ENCODE peak calls at places on chromosomes 16 and 17, in six cellular contexts. O is skeletal muscle cell; T is stimulated activated CD4-positive, alpha-beta T cell treated with anti-CD3 and anti-CD28 coated beads, Interleukin-4, amount 100 ng/mL, for 4 hours; K is HS-5; E is nephron progenitor cell; F is nucleus accumbens. P is an unnamed sample.

GRCh38 chr17:45430738-45431530 is 1.7 kb downstream of the ARHGAP27 start:
- DNase-seq in O (no peak), T (peak), K (no peak), E (no peak), F (no peak), P (no peak)

GRCh38 chr17:50283246-50283645 is 9.0 kb downstream of the TMEM92 start:
- DNase-seq in O (no peak), T (no peak), K (no peak), E (no peak), F (no peak), P (no peak)

GRCh38 chr17:752620-753219 is 656 bp upstream of the GEMIN4 start:
- DNase-seq in O (no peak), T (peak), K (no peak), E (no peak), F (peak), P (no peak)

GRCh38 chr16:75246504-75247205 is 4.8 kb downstream of the BCAR1 start:
- DNase-seq in O (no peak), T (no peak), K (no peak), E (no peak), F (no peak), P (no peak)

GRCh38 chr17:82967268-82968032 is 112.0 kb upstream of the METRNL start:
- DNase-seq in O (no peak), T (no peak), K (no peak), E (no peak), F (no peak), P (no peak)

GRCh38 chr16:8686879-8687278 is 12.5 kb downstream of the ABAT start:
- DNase-seq in O (no peak), T (no peak), K (no peak), E (no peak), F (no peak), P (no peak)

GRCh38 chr17:74860999-74861553 is 1.4 kb upstream of the GRIN2C start:
- DNase-seq in O (no peak), T (no peak), K (no peak), E (peak), F (no peak), P (no peak)

GRCh38 chr16:70703041-70703834 is 17.4 kb upstream of the MTSS2 start:
- DNase-seq in O (peak), T (no peak), K (peak), E (peak), F (peak), P (peak)

GRCh38 chr17:28381141-28381825 is 9.8 kb downstream of the SARM1 start:
- DNase-seq in O (no peak), T (no peak), K (no peak), E (peak), F (peak), P (no peak)

GRCh38 chr17:75914643-75915265 is 10.1 kb upstream of the MRPL38 start:
- DNase-seq in O (no peak), T (no peak), K (no peak), E (no peak), F (no peak), P (no peak)

GRCh38 chr16:57745768-57746167 is 10.2 kb downstream of the KATNB1 start:
- DNase-seq in O (no peak), T (no peak), K (no peak), E (no peak), F (no peak), P (no peak)

GRCh38 chr17:34764716-34765115 is 185.3 kb downstream of the TMEM132E start:
- DNase-seq in O (no peak), T (no peak), K (no peak), E (no peak), F (no peak), P (no peak)

GRCh38 chr16:77977336-77977735 is 45.0 kb upstream of the CLEC3A start:
- DNase-seq in O (no peak), T (no peak), K (no peak), E (no peak), F (no peak), P (no peak)

GRCh38 chr17:29115906-29116651 is 64.1 kb downstream of the MYO18A start:
- DNase-seq in O (no peak), T (peak), K (no peak), E (peak), F (peak), P (no peak)

GRCh38 chr17:82605939-82606600 is 42.2 kb downstream of the WDR45B start:
- DNase-seq in O (no peak), T (no peak), K (no peak), E (no peak), F (no peak), P (no peak)

GRCh38 chr16:11386791-11387546 is 41.7 kb downstream of the RMI2 start:
- DNase-seq in O (no peak), T (no peak), K (no peak), E (peak), F (no peak), P (no peak)

GRCh38 chr17:55722016-55722706 is 503 bp downstream of the TMEM100 start:
- DNase-seq in O (no peak), T (no peak), K (no peak), E (no peak), F (no peak), P (no peak)

GRCh38 chr16:49487746-49488145 is 114.1 kb downstream of the C16orf78 start:
- DNase-seq in O (no peak), T (no peak), K (no peak), E (no peak), F (no peak), P (no peak)

GRCh38 chr17:78315355-78316114 is 44.3 kb downstream of the SOCS3 start:
- DNase-seq in O (peak), T (peak), K (peak), E (no peak), F (peak), P (peak)